ENCODE peak calls at places on chromosome 22, in nine cellular contexts. One of them, this sample, is unnamed.

GRCh38 chr22:39528681-39529486 is 3.7 kb downstream of the RPS19BP1 start:
- DNase-seq in Caco-2: peak; percentile 93
- DNase-seq in cardiac muscle cell: peak; percentile 97
- DNase-seq in fibroblast of lung: peak; percentile 94
- DNase-seq in epithelial cell of esophagus: peak; percentile 97
- DNase-seq in GM23338: peak; percentile 96
- DNase-seq in progenitor cell of endocrine pancreas: peak; percentile 88
- DNase-seq in uterus: peak; percentile 86
- DNase-seq in adrenal gland: peak; percentile 96
- DNase-seq in this sample: peak; percentile 71

GRCh38 chr22:46045459-46046298 is 68.7 kb upstream of the WNT7B start:
- DNase-seq in Caco-2: peak; percentile 16
- DNase-seq in cardiac muscle cell: no peak
- DNase-seq in epithelial cell of esophagus: no peak
- DNase-seq in progenitor cell of endocrine pancreas: no peak
- DNase-seq in fibroblast of lung: no peak
- DNase-seq in adrenal gland: peak; percentile 26
- DNase-seq in GM23338: no peak
- DNase-seq in uterus: peak; percentile 32
- DNase-seq in this sample: no peak

GRCh38 chr22:21766933-21767462 is 31.4 kb upstream of the YPEL1 start:
- DNase-seq in Caco-2: no peak
- DNase-seq in uterus: no peak
- DNase-seq in GM23338: no peak
- DNase-seq in fibroblast of lung: no peak
- DNase-seq in progenitor cell of endocrine pancreas: no peak
- DNase-seq in adrenal gland: no peak
- DNase-seq in epithelial cell of esophagus: no peak
- DNase-seq in cardiac muscle cell: no peak
- DNase-seq in this sample: no peak

GRCh38 chr22:37032535-37033460 is 13.3 kb downstream of the MPST start:
- DNase-seq in progenitor cell of endocrine pancreas: peak; percentile 63
- DNase-seq in epithelial cell of esophagus: peak; percentile 96
- DNase-seq in uterus: peak; percentile 64
- DNase-seq in adrenal gland: no peak
- DNase-seq in cardiac muscle cell: peak; percentile 97
- DNase-seq in GM23338: peak; percentile 54
- DNase-seq in Caco-2: peak; percentile 97
- DNase-seq in fibroblast of lung: peak; percentile 79
- DNase-seq in this sample: peak; percentile 93

GRCh38 chr22:27972732-27973698 is 54.0 kb upstream of the PITPNB start:
- DNase-seq in fibroblast of lung: no peak
- DNase-seq in Caco-2: no peak
- DNase-seq in GM23338: no peak
- DNase-seq in cardiac muscle cell: peak; percentile 31
- DNase-seq in uterus: no peak
- DNase-seq in epithelial cell of esophagus: no peak
- DNase-seq in adrenal gland: no peak
- DNase-seq in progenitor cell of endocrine pancreas: no peak
- DNase-seq in this sample: no peak

GRCh38 chr22:36599771-36600170 is 70.8 kb upstream of the EIF3D start:
- DNase-seq in fibroblast of lung: no peak
- DNase-seq in adrenal gland: no peak
- DNase-seq in Caco-2: no peak
- DNase-seq in GM23338: no peak
- DNase-seq in epithelial cell of esophagus: no peak
- DNase-seq in uterus: no peak
- DNase-seq in progenitor cell of endocrine pancreas: no peak
- DNase-seq in cardiac muscle cell: no peak
- DNase-seq in this sample: no peak

GRCh38 chr22:26516503-26516902 is 4.2 kb upstream of the TFIP11 start:
- DNase-seq in progenitor cell of endocrine pancreas: no peak
- DNase-seq in cardiac muscle cell: no peak
- DNase-seq in GM23338: no peak
- DNase-seq in epithelial cell of esophagus: no peak
- DNase-seq in Caco-2: no peak
- DNase-seq in fibroblast of lung: no peak
- DNase-seq in uterus: no peak
- DNase-seq in adrenal gland: no peak
- DNase-seq in this sample: no peak

GRCh38 chr22:47205081-47205491 is 442.6 kb downstream of the TBC1D22A start:
- DNase-seq in uterus: no peak
- DNase-seq in fibroblast of lung: no peak
- DNase-seq in GM23338: no peak
- DNase-seq in Caco-2: no peak
- DNase-seq in progenitor cell of endocrine pancreas: no peak
- DNase-seq in epithelial cell of esophagus: no peak
- DNase-seq in cardiac muscle cell: no peak
- DNase-seq in adrenal gland: no peak
- DNase-seq in this sample: no peak

GRCh38 chr22:17562906-17563870 is at the start of gene SLC25A18:
- DNase-seq in progenitor cell of endocrine pancreas: no peak
- DNase-seq in Caco-2: no peak
- DNase-seq in uterus: peak; percentile 66
- DNase-seq in GM23338: peak; percentile 84
- DNase-seq in cardiac muscle cell: peak; percentile 80
- DNase-seq in epithelial cell of esophagus: no peak
- DNase-seq in adrenal gland: peak; percentile 62
- DNase-seq in fibroblast of lung: peak; percentile 55
- DNase-seq in this sample: no peak

GRCh38 chr22:25602924-25603323 is 38.4 kb downstream of the GRK3 start:
- DNase-seq in GM23338: no peak
- DNase-seq in cardiac muscle cell: no peak
- DNase-seq in uterus: no peak
- DNase-seq in epithelial cell of esophagus: no peak
- DNase-seq in Caco-2: no peak
- DNase-seq in fibroblast of lung: no peak
- DNase-seq in progenitor cell of endocrine pancreas: no peak
- DNase-seq in adrenal gland: no peak
- DNase-seq in this sample: no peak

GRCh38 chr22:36671398-36671797 is 32.2 kb downstream of the CACNG2 start:
- DNase-seq in uterus: no peak
- DNase-seq in GM23338: no peak
- DNase-seq in cardiac muscle cell: no peak
- DNase-seq in adrenal gland: no peak
- DNase-seq in epithelial cell of esophagus: no peak
- DNase-seq in progenitor cell of endocrine pancreas: no peak
- DNase-seq in fibroblast of lung: no peak
- DNase-seq in Caco-2: no peak
- DNase-seq in this sample: no peak

GRCh38 chr22:41862160-41862529 is 29.2 kb downstream of the SREBF2 start:
- DNase-seq in fibroblast of lung: peak; percentile 37
- DNase-seq in adrenal gland: no peak
- DNase-seq in GM23338: no peak
- DNase-seq in progenitor cell of endocrine pancreas: no peak
- DNase-seq in Caco-2: no peak
- DNase-seq in uterus: no peak
- DNase-seq in epithelial cell of esophagus: no peak
- DNase-seq in cardiac muscle cell: peak; percentile 32
- DNase-seq in this sample: no peak

GRCh38 chr22:22888509-22889353 is 1.1 kb downstream of the IGLL5 start:
- DNase-seq in adrenal gland: no peak
- DNase-seq in epithelial cell of esophagus: no peak
- DNase-seq in Caco-2: no peak
- DNase-seq in fibroblast of lung: no peak
- DNase-seq in GM23338: no peak
- DNase-seq in uterus: no peak
- DNase-seq in progenitor cell of endocrine pancreas: no peak
- DNase-seq in cardiac muscle cell: no peak
- DNase-seq in this sample: no peak

GRCh38 chr22:42966389-42966998 is 48.5 kb downstream of the PACSIN2 start:
- DNase-seq in Caco-2: no peak
- DNase-seq in cardiac muscle cell: no peak
- DNase-seq in uterus: no peak
- DNase-seq in adrenal gland: no peak
- DNase-seq in fibroblast of lung: no peak
- DNase-seq in GM23338: no peak
- DNase-seq in progenitor cell of endocrine pancreas: no peak
- DNase-seq in epithelial cell of esophagus: no peak
- DNase-seq in this sample: no peak

GRCh38 chr22:42969348-42969975 is 45.5 kb downstream of the PACSIN2 start:
- DNase-seq in fibroblast of lung: peak; percentile 42
- DNase-seq in uterus: no peak
- DNase-seq in GM23338: no peak
- DNase-seq in cardiac muscle cell: peak; percentile 60
- DNase-seq in progenitor cell of endocrine pancreas: no peak
- DNase-seq in Caco-2: no peak
- DNase-seq in adrenal gland: no peak
- DNase-seq in epithelial cell of esophagus: no peak
- DNase-seq in this sample: peak; percentile 61

GRCh38 chr22:42967005-42967404 is 47.9 kb downstream of the PACSIN2 start:
- DNase-seq in progenitor cell of endocrine pancreas: no peak
- DNase-seq in fibroblast of lung: no peak
- DNase-seq in cardiac muscle cell: no peak
- DNase-seq in Caco-2: no peak
- DNase-seq in epithelial cell of esophagus: no peak
- DNase-seq in GM23338: no peak
- DNase-seq in adrenal gland: no peak
- DNase-seq in uterus: no peak
- DNase-seq in this sample: no peak

GRCh38 chr22:42970029-42970428 is 44.9 kb downstream of the PACSIN2 start:
- DNase-seq in uterus: no peak
- DNase-seq in GM23338: no peak
- DNase-seq in Caco-2: no peak
- DNase-seq in fibroblast of lung: no peak
- DNase-seq in cardiac muscle cell: no peak
- DNase-seq in epithelial cell of esophagus: peak; percentile 86
- DNase-seq in progenitor cell of endocrine pancreas: no peak
- DNase-seq in adrenal gland: no peak
- DNase-seq in this sample: peak; percentile 87

DNA sequence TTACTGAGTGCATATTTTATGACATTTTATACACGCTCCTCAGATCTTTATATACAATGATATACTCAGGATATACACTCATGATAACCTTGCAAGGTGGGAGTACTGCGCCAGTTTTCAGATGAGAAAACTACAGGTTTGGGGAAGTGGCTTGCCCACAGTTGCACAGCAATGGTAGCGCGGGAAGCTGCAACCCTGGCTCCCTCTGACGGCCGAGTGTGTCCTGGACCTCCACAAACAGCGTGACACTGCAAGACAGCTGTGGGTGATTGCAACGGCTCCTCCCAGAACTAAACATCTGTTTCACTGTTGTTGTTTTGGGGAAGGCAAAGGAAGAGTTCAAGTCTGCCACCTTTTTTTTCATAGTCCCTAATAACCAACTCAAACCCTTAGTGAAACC is 47.0 kb downstream of the PACSIN2 start:
- DNase-seq in fibroblast of lung: no peak
- DNase-seq in Caco-2: no peak
- DNase-seq in epithelial cell of esophagus: no peak
- DNase-seq in adrenal gland: no peak
- DNase-seq in progenitor cell of endocrine pancreas: no peak
- DNase-seq in uterus: peak; percentile 52
- DNase-seq in cardiac muscle cell: no peak
- DNase-seq in GM23338: no peak
- DNase-seq in this sample: no peak
- TF ChIP-seq CTCF in fibroblast of lung: peak; percentile 29
- TF ChIP-seq CTCF in Caco-2: no peak
- TF ChIP-seq CTCF in epithelial cell of esophagus: no peak
- TF ChIP-seq CTCF in adrenal gland: no peak
- TF ChIP-seq CTCF in progenitor cell of endocrine pancreas: no peak
- TF ChIP-seq CTCF in uterus: peak; percentile 21
- TF ChIP-seq CTCF in cardiac muscle cell: no peak
- TF ChIP-seq CTCF in GM23338: no peak
- TF ChIP-seq CTCF in this sample: no peak

GRCh38 chr22:38518620-38519019 is 12.5 kb upstream of the DDX17 start:
- DNase-seq in fibroblast of lung: no peak
- DNase-seq in progenitor cell of endocrine pancreas: no peak
- DNase-seq in Caco-2: no peak
- DNase-seq in cardiac muscle cell: no peak
- DNase-seq in uterus: no peak
- DNase-seq in adrenal gland: no peak
- DNase-seq in epithelial cell of esophagus: no peak
- DNase-seq in GM23338: no peak
- DNase-seq in this sample: no peak

GRCh38 chr22:38513063-38513462 is 7.0 kb upstream of the DDX17 start:
- DNase-seq in cardiac muscle cell: no peak
- DNase-seq in fibroblast of lung: no peak
- DNase-seq in epithelial cell of esophagus: no peak
- DNase-seq in GM23338: peak; percentile 74
- DNase-seq in Caco-2: no peak
- DNase-seq in uterus: no peak
- DNase-seq in progenitor cell of endocrine pancreas: no peak
- DNase-seq in adrenal gland: no peak
- DNase-seq in this sample: no peak
- TF ChIP-seq CTCF in cardiac muscle cell: no peak
- TF ChIP-seq CTCF in fibroblast of lung: no peak
- TF ChIP-seq CTCF in epithelial cell of esophagus: no peak
- TF ChIP-seq CTCF in GM23338: peak; percentile 49
- TF ChIP-seq CTCF in Caco-2: peak; percentile 65
- TF ChIP-seq CTCF in uterus: no peak
- TF ChIP-seq CTCF in progenitor cell of endocrine pancreas: peak; percentile 41
- TF ChIP-seq CTCF in adrenal gland: no peak
- TF ChIP-seq CTCF in this sample: peak; percentile 25

GRCh38 chr22:20215742-20216141 is 52.4 kb downstream of the RTN4R start:
- DNase-seq in epithelial cell of esophagus: no peak
- DNase-seq in progenitor cell of endocrine pancreas: no peak
- DNase-seq in cardiac muscle cell: no peak
- DNase-seq in uterus: no peak
- DNase-seq in adrenal gland: no peak
- DNase-seq in GM23338: no peak
- DNase-seq in Caco-2: no peak
- DNase-seq in fibroblast of lung: no peak
- DNase-seq in this sample: no peak
- TF ChIP-seq CTCF in epithelial cell of esophagus: no peak
- TF ChIP-seq CTCF in progenitor cell of endocrine pancreas: no peak
- TF ChIP-seq CTCF in cardiac muscle cell: no peak
- TF ChIP-seq CTCF in uterus: no peak
- TF ChIP-seq CTCF in adrenal gland: no peak
- TF ChIP-seq CTCF in GM23338: peak; percentile 13
- TF ChIP-seq CTCF in Caco-2: no peak
- TF ChIP-seq CTCF in fibroblast of lung: no peak
- TF ChIP-seq CTCF in this sample: no peak

DNA sequence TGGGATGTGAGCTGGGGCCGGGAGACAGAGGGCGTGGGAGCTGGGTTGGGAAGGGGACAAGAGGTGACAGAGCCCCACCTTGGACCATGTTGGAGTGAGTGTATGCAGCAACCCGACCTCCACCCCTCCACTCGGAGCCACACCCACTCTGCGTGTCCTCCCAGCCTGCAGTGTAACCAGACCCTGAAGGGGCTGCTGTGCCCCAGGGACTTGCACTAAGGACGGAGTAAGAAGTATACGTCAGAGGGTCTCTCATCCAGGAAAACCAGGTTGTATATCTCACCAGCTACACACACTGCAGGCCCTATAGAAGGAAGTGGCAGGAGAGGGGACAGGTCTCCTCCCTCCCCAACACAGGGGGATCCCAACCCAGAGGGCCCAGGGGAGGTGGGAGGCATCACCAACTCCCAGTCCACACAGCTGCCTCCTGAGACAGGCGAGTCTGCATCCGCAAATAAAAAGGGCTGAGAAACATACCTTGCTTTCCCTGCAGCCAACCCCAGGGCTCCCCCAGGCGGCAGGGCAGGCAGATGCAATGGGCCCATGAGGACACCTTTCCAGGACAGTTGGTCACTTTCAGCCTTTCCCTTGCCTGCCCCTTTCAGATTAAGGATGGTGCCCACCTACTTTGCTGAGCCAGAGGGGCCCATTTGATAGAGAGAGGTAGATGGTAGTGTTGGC is 180.2 kb downstream of the BRD1 start:
- DNase-seq in Caco-2: no peak
- DNase-seq in uterus: no peak
- DNase-seq in adrenal gland: no peak
- DNase-seq in cardiac muscle cell: no peak
- DNase-seq in epithelial cell of esophagus: no peak
- DNase-seq in fibroblast of lung: no peak
- DNase-seq in progenitor cell of endocrine pancreas: no peak
- DNase-seq in GM23338: no peak
- DNase-seq in this sample: no peak
- TF ChIP-seq CTCF in Caco-2: peak; percentile 18
- TF ChIP-seq CTCF in uterus: no peak
- TF ChIP-seq CTCF in adrenal gland: no peak
- TF ChIP-seq CTCF in cardiac muscle cell: no peak
- TF ChIP-seq CTCF in epithelial cell of esophagus: no peak
- TF ChIP-seq CTCF in fibroblast of lung: no peak
- TF ChIP-seq CTCF in progenitor cell of endocrine pancreas: no peak
- TF ChIP-seq CTCF in GM23338: no peak
- TF ChIP-seq CTCF in this sample: no peak

This sample was measured in bronchial epithelial cell.